ENCODE peak calls at places on chromosomes 6 and 20, in eight cellular contexts. Z, H, D, C, O, B, P and K are unnamed samples. For H3K4me1, the result is how much of the 10 kb centered on the place peaks cover.

GRCh38 chr6:2810092-2810671 is 31.5 kb downstream of the SERPINB1 start:
- DNase-seq in D (no peak), B (no peak), O (no peak), Z (no peak), P (peak), C (no peak), H (no peak), K (no peak)

GRCh38 chr20:19048898-19049889 is 163.2 kb upstream of the SLC24A3 start:
- DNase-seq in O (no peak), P (peak), H (no peak), D (no peak), B (no peak), Z (no peak), C (no peak), K (no peak)

GRCh38 chr20:52766645-52767435 is 205.3 kb upstream of the TSHZ2 start:
- DNase-seq in D (no peak), H (no peak), C (no peak), O (no peak), Z (no peak), P (no peak), B (no peak), K (no peak)

GRCh38 chr6:112222111-112222726 is 32.1 kb downstream of the LAMA4 start:
- DNase-seq in D (no peak), Z (no peak), C (no peak), O (no peak), H (no peak), P (peak), B (no peak), K (no peak)

GRCh38 chr6:91653954-91654843 is 1067.3 kb upstream of the MAP3K7 start:
- DNase-seq in P (no peak), H (no peak), B (no peak), O (no peak), Z (no peak), C (no peak), D (no peak), K (no peak)

GRCh38 chr6:136546321-136546720 is 3.9 kb downstream of the MAP7 start:
- DNase-seq in O (no peak), Z (no peak), P (no peak), H (no peak), B (no peak), C (no peak), D (no peak), K (no peak)

GRCh38 chr6:134176283-134176975 is 124.0 kb upstream of the SLC2A12 start:
- DNase-seq in C (peak), O (peak), B (no peak), Z (no peak), P (peak), H (peak), D (peak), K (no peak)

GRCh38 chr20:32535316-32535952 is 49.7 kb downstream of the NOL4L start:
- DNase-seq in P (no peak), D (peak), O (no peak), B (no peak), C (no peak), Z (no peak), H (no peak), K (no peak)

GRCh38 chr6:131244942-131245341 is 109.7 kb downstream of the AKAP7 start:
- DNase-seq in D (no peak), B (no peak), O (no peak), P (no peak), C (no peak), H (no peak), Z (no peak), K (no peak)

GRCh38 chr6:131255911-131256310 is 120.6 kb downstream of the AKAP7 start:
- DNase-seq in B (no peak), P (no peak), C (no peak), H (no peak), D (no peak), Z (no peak), O (no peak), K (no peak)

GRCh38 chr6:131255434-131255833 is 120.2 kb downstream of the AKAP7 start:
- DNase-seq in C (no peak), Z (no peak), B (no peak), D (no peak), H (no peak), O (no peak), P (no peak), K (no peak)

GRCh38 chr6:131251593-131252204 is 116.4 kb downstream of the AKAP7 start:
- DNase-seq in C (no peak), O (no peak), Z (no peak), D (no peak), B (no peak), P (no peak), H (no peak), K (no peak)

DNA sequence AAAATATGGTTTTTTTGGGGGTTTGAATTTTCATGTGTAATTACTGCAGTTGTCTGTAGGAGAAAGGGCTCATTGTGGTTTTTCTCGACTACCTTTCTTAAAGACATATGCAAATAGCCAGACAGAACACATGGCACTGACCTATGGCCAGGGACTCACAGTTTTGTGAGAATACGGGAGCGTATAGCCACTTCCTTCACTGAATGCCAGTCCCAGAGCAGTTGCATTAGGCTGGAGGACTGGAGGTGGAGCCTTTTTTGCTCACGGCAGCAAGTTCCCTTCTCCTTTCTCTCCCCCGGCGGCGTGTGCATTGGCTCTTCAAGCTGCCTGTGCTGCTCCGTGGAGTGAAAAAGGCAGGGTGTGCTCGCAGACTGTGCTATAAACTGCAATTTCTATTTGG is 114.9 kb downstream of the AKAP7 start:
- DNase-seq in P (peak), C (peak), H (peak), O (no peak), D (peak), Z (peak), B (peak), K (peak)
- H3K4me3 ChIP-seq in P (peak), C (peak), H (no peak), O (peak), D (peak), Z (peak), B (no peak), K (peak)

DNA sequence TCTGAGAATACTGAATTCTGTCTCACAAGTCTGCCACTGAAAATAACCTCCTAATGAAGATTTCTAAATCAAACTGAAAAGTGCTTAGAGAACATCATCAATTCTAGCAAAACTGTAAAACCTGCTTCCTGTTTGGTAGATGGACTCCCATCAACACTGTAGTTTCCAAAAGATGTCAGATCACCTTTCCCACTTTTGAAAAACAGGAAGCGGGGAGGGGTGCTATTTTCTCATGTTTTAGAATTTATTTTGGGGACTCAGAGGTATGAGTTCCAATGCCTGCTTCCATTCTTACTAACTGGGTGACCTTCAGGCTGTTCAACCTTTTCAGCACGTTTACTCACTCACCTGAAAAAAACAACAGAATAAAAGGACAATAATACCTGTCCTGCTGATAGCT is 1.2 kb downstream of the ATP5F1E start:
- DNase-seq in O (no peak), Z (no peak), C (no peak), D (no peak), P (no peak), B (no peak), H (no peak), K (no peak)
- H3K4me1 ChIP-seq in O (under half), Z (half or more), C (under half), D (half or more), P (under half), B (under half), H (under half), K (under half)

GRCh38 chr20:35870541-35871307 is 83.6 kb downstream of the SCAND1 start:
- DNase-seq in D (no peak), P (peak), Z (no peak), O (no peak), C (no peak), H (no peak), B (no peak), K (no peak)
- H3K4me3 ChIP-seq in D (no peak), P (peak), Z (no peak), O (no peak), C (no peak), H (no peak), B (no peak), K (no peak)

GRCh38 chr6:17421406-17421805 is 28.0 kb downstream of the CAP2 start:
- DNase-seq in Z (no peak), H (no peak), O (no peak), P (no peak), D (no peak), B (no peak), C (no peak), K (no peak)

GRCh38 chr6:17417817-17418216 is 24.4 kb downstream of the CAP2 start:
- DNase-seq in H (no peak), C (no peak), B (no peak), D (no peak), Z (no peak), O (no peak), P (peak), K (no peak)

GRCh38 chr6:17419189-17419575 is 25.8 kb downstream of the CAP2 start:
- DNase-seq in B (no peak), C (no peak), Z (no peak), O (no peak), P (peak), H (no peak), D (no peak), K (no peak)

GRCh38 chr6:17423018-17423417 is 29.6 kb downstream of the CAP2 start:
- DNase-seq in O (no peak), B (no peak), Z (no peak), P (no peak), C (no peak), H (no peak), D (no peak), K (no peak)

DNA sequence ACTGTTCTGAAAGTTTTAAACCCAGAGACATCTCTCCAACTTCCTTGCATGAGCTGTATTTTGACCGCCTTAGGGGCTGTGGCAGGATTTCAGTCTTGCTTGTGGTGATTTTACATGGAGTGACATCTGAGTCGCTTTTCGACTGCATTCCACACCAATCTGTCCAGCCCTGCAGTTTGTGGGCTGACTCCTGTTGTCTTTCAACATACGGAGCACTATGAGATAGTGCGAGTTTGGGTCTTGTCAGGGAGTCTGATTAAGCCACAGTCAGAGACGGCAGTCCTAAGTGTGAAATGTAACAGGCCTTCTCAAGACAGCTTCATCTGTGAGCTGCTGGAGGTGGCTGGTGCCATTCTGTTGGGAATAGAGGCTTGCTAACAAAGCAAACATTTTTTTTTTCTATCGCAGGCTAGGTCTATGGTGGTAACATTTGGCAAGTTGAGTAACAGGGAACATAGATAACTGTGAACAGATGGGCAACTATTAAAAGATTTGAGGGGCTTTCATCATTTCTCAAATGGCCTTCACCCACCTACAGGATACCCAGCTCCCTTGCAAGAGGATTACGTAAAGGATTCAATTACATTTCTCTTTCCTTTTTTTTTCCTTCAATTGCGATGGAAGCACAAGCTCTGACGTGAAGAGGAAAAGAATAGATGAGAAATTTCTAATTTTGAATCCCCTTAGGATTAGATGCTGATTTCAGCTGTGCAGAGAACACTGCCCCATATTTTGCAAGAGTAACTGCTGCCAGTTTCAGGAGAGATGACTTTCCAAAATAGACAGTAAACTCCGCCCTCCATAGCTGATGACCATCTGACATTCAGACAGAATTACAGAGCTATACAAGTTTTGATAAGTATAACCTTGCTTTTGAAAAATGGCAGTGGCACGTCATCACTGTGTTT is 25.1 kb downstream of the CAP2 start:
- DNase-seq in B (no peak), H (no peak), D (no peak), C (no peak), O (no peak), P (peak), Z (no peak), K (no peak)
- H3K4me1 ChIP-seq in B (under half), H (under half), D (under half), C (under half), O (under half), P (under half), Z (under half), K (under half)

DNA sequence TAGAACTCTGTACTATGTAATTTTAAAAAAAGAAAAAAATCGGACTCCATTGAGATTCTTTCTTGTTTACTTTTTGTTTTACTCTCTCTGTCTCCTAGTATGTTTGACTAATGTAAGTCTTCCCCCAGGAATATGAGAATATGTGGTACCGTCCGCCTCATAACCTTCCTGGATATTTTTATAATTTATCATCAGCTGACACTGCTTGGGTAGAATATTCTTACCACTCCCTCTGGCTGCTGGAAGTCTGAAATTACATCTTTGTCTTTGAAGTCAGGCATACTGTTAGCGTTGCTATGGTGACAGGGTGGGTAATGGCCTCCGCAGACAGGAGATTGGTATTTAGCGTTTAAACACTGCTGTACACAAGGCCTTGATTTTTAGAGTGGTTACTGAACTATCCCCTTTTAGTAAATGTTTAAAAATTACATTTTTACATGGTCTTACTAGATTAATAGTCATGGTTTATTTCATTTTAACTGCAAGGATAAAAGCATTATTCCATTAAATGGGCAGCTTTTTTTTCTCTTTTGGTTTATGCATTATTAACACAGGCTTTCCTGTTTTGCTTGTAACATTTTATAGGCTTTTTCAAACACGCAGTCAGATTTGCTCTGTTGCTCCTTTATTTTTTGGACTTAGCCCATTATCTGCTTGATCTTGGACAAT is 176.4 kb downstream of the ARID1B start:
- DNase-seq in Z (no peak), B (no peak), D (no peak), C (no peak), H (no peak), P (peak), O (no peak), K (no peak)
- H3K4me3 ChIP-seq in Z (no peak), B (no peak), D (no peak), C (no peak), H (no peak), P (peak), O (no peak), K (no peak)

GRCh38 chr6:7896465-7896987 is 14.1 kb downstream of the TXNDC5 start:
- DNase-seq in D (no peak), Z (no peak), H (no peak), O (no peak), P (no peak), C (no peak), B (no peak), K (no peak)

GRCh38 chr6:7899889-7900213 is 10.7 kb downstream of the TXNDC5 start:
- DNase-seq in Z (no peak), B (no peak), C (no peak), P (no peak), O (no peak), D (no peak), H (no peak), K (no peak)

GRCh38 chr6:7899046-7899888 is 11.3 kb downstream of the TXNDC5 start:
- DNase-seq in C (no peak), Z (no peak), H (no peak), B (no peak), P (no peak), O (no peak), D (no peak), K (no peak)

GRCh38 chr6:7895125-7895423 is 15.5 kb downstream of the TXNDC5 start:
- DNase-seq in C (no peak), O (no peak), H (no peak), P (peak), D (no peak), B (no peak), Z (no peak), K (no peak)

DNA sequence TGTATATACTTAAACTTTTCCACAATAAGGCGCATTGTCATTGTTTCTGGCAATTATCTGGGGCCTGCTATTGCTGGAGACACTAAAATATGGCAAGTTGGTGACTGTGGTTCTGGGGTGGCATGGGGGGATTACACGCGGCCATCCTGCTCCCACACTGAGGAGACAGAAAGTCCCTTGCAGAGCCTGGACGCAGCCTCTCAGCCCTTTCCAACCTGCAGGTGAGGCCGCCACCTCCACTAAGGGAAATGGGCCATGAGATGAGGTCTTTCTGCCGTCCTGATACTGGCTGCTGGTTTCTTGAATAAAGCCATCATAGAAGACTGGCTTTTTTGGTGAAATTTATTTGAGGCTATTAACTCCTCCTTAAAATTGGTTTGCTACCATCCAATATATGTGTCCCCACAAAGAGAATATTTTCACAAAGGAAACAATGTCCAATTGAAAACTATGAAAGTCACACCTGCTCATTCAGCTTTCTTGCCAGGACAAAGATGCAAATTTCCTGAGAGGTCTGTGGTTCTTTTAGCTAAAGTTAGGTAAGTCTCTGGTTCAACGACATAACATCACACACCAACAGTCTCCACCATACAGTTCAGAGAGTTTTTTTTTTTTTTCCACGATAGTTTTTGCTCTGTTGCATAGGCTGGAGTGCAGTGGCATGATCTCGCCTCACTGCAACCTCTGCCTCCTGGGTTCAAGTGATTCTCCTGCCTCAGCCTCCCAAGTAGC is 13.0 kb downstream of the TXNDC5 start:
- DNase-seq in Z (no peak), P (no peak), D (no peak), O (no peak), C (no peak), B (no peak), H (no peak), K (no peak)
- H3K4me1 ChIP-seq in Z (under half), P (under half), D (under half), O (under half), C (under half), B (under half), H (under half), K (under half)

GRCh38 chr6:105483492-105483891 is 80.6 kb upstream of the PREP start:
- DNase-seq in O (no peak), Z (no peak), B (no peak), H (no peak), C (no peak), P (peak), D (no peak), K (no peak)

GRCh38 chr6:105485456-105485855 is 82.6 kb upstream of the PREP start:
- DNase-seq in H (no peak), D (no peak), C (no peak), Z (no peak), B (no peak), P (no peak), O (no peak), K (no peak)

GRCh38 chr6:105482956-105483355 is 80.1 kb upstream of the PREP start:
- DNase-seq in P (no peak), H (no peak), O (no peak), D (no peak), C (no peak), Z (no peak), B (no peak), K (no peak)

GRCh38 chr6:105484238-105485161 is 81.6 kb upstream of the PREP start:
- DNase-seq in C (no peak), P (peak), O (no peak), Z (no peak), H (no peak), D (no peak), B (no peak), K (no peak)

DNA sequence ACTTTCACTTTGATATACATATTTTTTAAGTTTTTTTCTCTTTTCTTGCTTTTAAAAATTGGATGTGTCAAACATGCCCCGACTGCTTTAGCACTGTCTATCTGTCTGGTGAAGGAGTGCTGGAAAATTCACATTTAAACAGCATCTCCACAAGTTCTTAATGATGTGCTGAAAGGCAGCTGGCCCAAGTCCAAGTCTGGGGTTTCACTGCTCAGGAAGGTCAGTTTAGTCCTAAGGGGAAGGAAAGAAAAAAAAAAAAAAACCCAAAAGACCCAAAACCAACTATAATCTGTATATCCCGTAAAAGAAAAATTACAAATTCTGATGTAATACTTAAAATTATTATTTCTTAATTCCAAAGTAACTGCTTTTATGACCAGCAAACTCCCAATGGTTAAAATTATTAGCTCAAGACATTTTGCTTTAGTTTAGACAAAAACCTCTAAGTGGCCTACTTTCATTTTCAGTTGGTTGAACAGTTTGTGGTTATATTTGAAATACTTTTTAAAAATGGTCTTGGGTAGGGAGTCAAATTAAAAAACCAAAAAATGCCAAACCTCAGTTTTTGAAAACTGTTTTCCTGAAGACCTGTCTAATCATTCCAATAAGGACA is 79.5 kb upstream of the PREP start:
- DNase-seq in C (no peak), H (peak), P (no peak), Z (no peak), B (no peak), D (no peak), O (no peak), K (no peak)
- H3K4me3 ChIP-seq in C (no peak), H (no peak), P (no peak), Z (no peak), B (no peak), D (no peak), O (no peak), K (no peak)